ENCODE peak calls at places on chromosome 3, in six cellular contexts. One of them, this sample, is unnamed.

GRCh38 chr3:133374706-133375105 is 25.1 kb upstream of the BFSP2 start:
- DNase-seq in HFFc6: no peak
- DNase-seq in activated CD8-positive, alpha-beta T cell treated with anti-CD3 and anti-CD28 coated beads for 36 hours: no peak
- DNase-seq in left ventricle myocardium inferior: no peak
- DNase-seq in dorsolateral prefrontal cortex: no peak
- DNase-seq in fibroblast of pulmonary artery: peak
- DNase-seq in this sample: no peak

GRCh38 chr3:106068386-106068785 is 199.6 kb upstream of the CBLB start:
- DNase-seq in activated CD8-positive, alpha-beta T cell treated with anti-CD3 and anti-CD28 coated beads for 36 hours: no peak
- DNase-seq in HFFc6: no peak
- DNase-seq in left ventricle myocardium inferior: no peak
- DNase-seq in dorsolateral prefrontal cortex: no peak
- DNase-seq in fibroblast of pulmonary artery: peak
- DNase-seq in this sample: no peak

GRCh38 chr3:168545591-168545990 is 449.9 kb upstream of the GOLIM4 start:
- DNase-seq in HFFc6: no peak
- DNase-seq in dorsolateral prefrontal cortex: peak
- DNase-seq in left ventricle myocardium inferior: peak
- DNase-seq in fibroblast of pulmonary artery: peak
- DNase-seq in activated CD8-positive, alpha-beta T cell treated with anti-CD3 and anti-CD28 coated beads for 36 hours: no peak
- DNase-seq in this sample: no peak

GRCh38 chr3:4574426-4574965 is 81.3 kb downstream of the ITPR1 start:
- DNase-seq in fibroblast of pulmonary artery: no peak
- DNase-seq in HFFc6: no peak
- DNase-seq in left ventricle myocardium inferior: no peak
- DNase-seq in dorsolateral prefrontal cortex: no peak
- DNase-seq in activated CD8-positive, alpha-beta T cell treated with anti-CD3 and anti-CD28 coated beads for 36 hours: no peak
- DNase-seq in this sample: no peak

GRCh38 chr3:48301814-48302194 is 31.7 kb downstream of the SPINK8 start:
- DNase-seq in HFFc6: no peak
- DNase-seq in dorsolateral prefrontal cortex: peak
- DNase-seq in fibroblast of pulmonary artery: peak
- DNase-seq in left ventricle myocardium inferior: no peak
- DNase-seq in activated CD8-positive, alpha-beta T cell treated with anti-CD3 and anti-CD28 coated beads for 36 hours: peak
- DNase-seq in this sample: peak

GRCh38 chr3:69838696-69839515 is 99.6 kb downstream of the MITF start:
- DNase-seq in HFFc6: no peak
- DNase-seq in left ventricle myocardium inferior: no peak
- DNase-seq in dorsolateral prefrontal cortex: no peak
- DNase-seq in activated CD8-positive, alpha-beta T cell treated with anti-CD3 and anti-CD28 coated beads for 36 hours: no peak
- DNase-seq in fibroblast of pulmonary artery: no peak
- DNase-seq in this sample: no peak

GRCh38 chr3:32165442-32165841 is 59.0 kb downstream of the GPD1L start:
- DNase-seq in activated CD8-positive, alpha-beta T cell treated with anti-CD3 and anti-CD28 coated beads for 36 hours: no peak
- DNase-seq in dorsolateral prefrontal cortex: no peak
- DNase-seq in HFFc6: no peak
- DNase-seq in left ventricle myocardium inferior: no peak
- DNase-seq in fibroblast of pulmonary artery: no peak
- DNase-seq in this sample: no peak

GRCh38 chr3:101179637-101180036 is 140.7 kb downstream of the IMPG2 start:
- DNase-seq in left ventricle myocardium inferior: no peak
- DNase-seq in activated CD8-positive, alpha-beta T cell treated with anti-CD3 and anti-CD28 coated beads for 36 hours: no peak
- DNase-seq in fibroblast of pulmonary artery: peak
- DNase-seq in HFFc6: peak
- DNase-seq in dorsolateral prefrontal cortex: no peak
- DNase-seq in this sample: no peak

GRCh38 chr3:58349792-58350626 is 17.3 kb downstream of the PXK start:
- DNase-seq in dorsolateral prefrontal cortex: no peak
- DNase-seq in HFFc6: no peak
- DNase-seq in fibroblast of pulmonary artery: no peak
- DNase-seq in left ventricle myocardium inferior: no peak
- DNase-seq in activated CD8-positive, alpha-beta T cell treated with anti-CD3 and anti-CD28 coated beads for 36 hours: peak
- DNase-seq in this sample: peak

GRCh38 chr3:159130108-159130507 is 328.3 kb downstream of the MFSD1 start:
- DNase-seq in HFFc6: peak
- DNase-seq in activated CD8-positive, alpha-beta T cell treated with anti-CD3 and anti-CD28 coated beads for 36 hours: peak
- DNase-seq in fibroblast of pulmonary artery: no peak
- DNase-seq in dorsolateral prefrontal cortex: no peak
- DNase-seq in left ventricle myocardium inferior: no peak
- DNase-seq in this sample: no peak

GRCh38 chr3:28726840-28727239 is 378.2 kb upstream of the AZI2 start:
- DNase-seq in HFFc6: no peak
- DNase-seq in fibroblast of pulmonary artery: peak
- DNase-seq in activated CD8-positive, alpha-beta T cell treated with anti-CD3 and anti-CD28 coated beads for 36 hours: peak
- DNase-seq in left ventricle myocardium inferior: peak
- DNase-seq in dorsolateral prefrontal cortex: peak
- DNase-seq in this sample: peak

GRCh38 chr3:118943597-118943996 is 91.0 kb downstream of the IGSF11 start:
- DNase-seq in activated CD8-positive, alpha-beta T cell treated with anti-CD3 and anti-CD28 coated beads for 36 hours: no peak
- DNase-seq in HFFc6: no peak
- DNase-seq in fibroblast of pulmonary artery: no peak
- DNase-seq in left ventricle myocardium inferior: no peak
- DNase-seq in dorsolateral prefrontal cortex: no peak
- DNase-seq in this sample: no peak

GRCh38 chr3:14885307-14885706 is 62.1 kb upstream of the NR2C2 start:
- DNase-seq in dorsolateral prefrontal cortex: no peak
- DNase-seq in HFFc6: no peak
- DNase-seq in left ventricle myocardium inferior: no peak
- DNase-seq in fibroblast of pulmonary artery: no peak
- DNase-seq in activated CD8-positive, alpha-beta T cell treated with anti-CD3 and anti-CD28 coated beads for 36 hours: peak
- DNase-seq in this sample: no peak

GRCh38 chr3:51343918-51344687 is 41.0 kb upstream of the MANF start:
- DNase-seq in dorsolateral prefrontal cortex: peak
- DNase-seq in fibroblast of pulmonary artery: peak
- DNase-seq in HFFc6: peak
- DNase-seq in left ventricle myocardium inferior: no peak
- DNase-seq in activated CD8-positive, alpha-beta T cell treated with anti-CD3 and anti-CD28 coated beads for 36 hours: no peak
- DNase-seq in this sample: no peak

GRCh38 chr3:128875556-128876120 is 3.8 kb upstream of the ACAD9 start:
- DNase-seq in left ventricle myocardium inferior: peak
- DNase-seq in HFFc6: no peak
- DNase-seq in fibroblast of pulmonary artery: peak
- DNase-seq in dorsolateral prefrontal cortex: no peak
- DNase-seq in activated CD8-positive, alpha-beta T cell treated with anti-CD3 and anti-CD28 coated beads for 36 hours: peak
- DNase-seq in this sample: peak

GRCh38 chr3:18885612-18886011 is 262.7 kb upstream of the KCNH8 start:
- DNase-seq in fibroblast of pulmonary artery: no peak
- DNase-seq in HFFc6: no peak
- DNase-seq in left ventricle myocardium inferior: no peak
- DNase-seq in activated CD8-positive, alpha-beta T cell treated with anti-CD3 and anti-CD28 coated beads for 36 hours: no peak
- DNase-seq in dorsolateral prefrontal cortex: no peak
- DNase-seq in this sample: no peak

GRCh38 chr3:136194409-136195257 is 1.5 kb downstream of the MSL2 start:
- DNase-seq in dorsolateral prefrontal cortex: no peak
- DNase-seq in fibroblast of pulmonary artery: no peak
- DNase-seq in activated CD8-positive, alpha-beta T cell treated with anti-CD3 and anti-CD28 coated beads for 36 hours: peak
- DNase-seq in left ventricle myocardium inferior: peak
- DNase-seq in HFFc6: no peak
- DNase-seq in this sample: peak

GRCh38 chr3:140453750-140454149 is 224.1 kb upstream of the TRIM42 start:
- DNase-seq in left ventricle myocardium inferior: no peak
- DNase-seq in dorsolateral prefrontal cortex: no peak
- DNase-seq in fibroblast of pulmonary artery: no peak
- DNase-seq in HFFc6: no peak
- DNase-seq in activated CD8-positive, alpha-beta T cell treated with anti-CD3 and anti-CD28 coated beads for 36 hours: no peak
- DNase-seq in this sample: no peak

GRCh38 chr3:44000586-44000985 is 241.1 kb upstream of the TOPAZ1 start:
- DNase-seq in HFFc6: peak
- DNase-seq in dorsolateral prefrontal cortex: no peak
- DNase-seq in activated CD8-positive, alpha-beta T cell treated with anti-CD3 and anti-CD28 coated beads for 36 hours: no peak
- DNase-seq in fibroblast of pulmonary artery: no peak
- DNase-seq in left ventricle myocardium inferior: no peak
- DNase-seq in this sample: peak

GRCh38 chr3:175890056-175890455 is 1030.9 kb downstream of the NAALADL2 start:
- DNase-seq in activated CD8-positive, alpha-beta T cell treated with anti-CD3 and anti-CD28 coated beads for 36 hours: no peak
- DNase-seq in HFFc6: no peak
- DNase-seq in fibroblast of pulmonary artery: no peak
- DNase-seq in dorsolateral prefrontal cortex: no peak
- DNase-seq in left ventricle myocardium inferior: no peak
- DNase-seq in this sample: no peak

GRCh38 chr3:95615592-95616310 is 1198.6 kb upstream of the EPHA6 start:
- DNase-seq in left ventricle myocardium inferior: no peak
- DNase-seq in dorsolateral prefrontal cortex: no peak
- DNase-seq in fibroblast of pulmonary artery: no peak
- DNase-seq in activated CD8-positive, alpha-beta T cell treated with anti-CD3 and anti-CD28 coated beads for 36 hours: no peak
- DNase-seq in HFFc6: no peak
- DNase-seq in this sample: no peak

GRCh38 chr3:139537795-139538538 is 1.6 kb downstream of the RBP1 start:
- DNase-seq in left ventricle myocardium inferior: no peak
- DNase-seq in fibroblast of pulmonary artery: no peak
- DNase-seq in dorsolateral prefrontal cortex: no peak
- DNase-seq in HFFc6: no peak
- DNase-seq in activated CD8-positive, alpha-beta T cell treated with anti-CD3 and anti-CD28 coated beads for 36 hours: peak
- DNase-seq in this sample: no peak

GRCh38 chr3:73623316-73623715 is 1.4 kb downstream of the PDZRN3 start:
- DNase-seq in HFFc6: no peak
- DNase-seq in activated CD8-positive, alpha-beta T cell treated with anti-CD3 and anti-CD28 coated beads for 36 hours: no peak
- DNase-seq in dorsolateral prefrontal cortex: no peak
- DNase-seq in left ventricle myocardium inferior: peak
- DNase-seq in fibroblast of pulmonary artery: no peak
- DNase-seq in this sample: no peak

DNA sequence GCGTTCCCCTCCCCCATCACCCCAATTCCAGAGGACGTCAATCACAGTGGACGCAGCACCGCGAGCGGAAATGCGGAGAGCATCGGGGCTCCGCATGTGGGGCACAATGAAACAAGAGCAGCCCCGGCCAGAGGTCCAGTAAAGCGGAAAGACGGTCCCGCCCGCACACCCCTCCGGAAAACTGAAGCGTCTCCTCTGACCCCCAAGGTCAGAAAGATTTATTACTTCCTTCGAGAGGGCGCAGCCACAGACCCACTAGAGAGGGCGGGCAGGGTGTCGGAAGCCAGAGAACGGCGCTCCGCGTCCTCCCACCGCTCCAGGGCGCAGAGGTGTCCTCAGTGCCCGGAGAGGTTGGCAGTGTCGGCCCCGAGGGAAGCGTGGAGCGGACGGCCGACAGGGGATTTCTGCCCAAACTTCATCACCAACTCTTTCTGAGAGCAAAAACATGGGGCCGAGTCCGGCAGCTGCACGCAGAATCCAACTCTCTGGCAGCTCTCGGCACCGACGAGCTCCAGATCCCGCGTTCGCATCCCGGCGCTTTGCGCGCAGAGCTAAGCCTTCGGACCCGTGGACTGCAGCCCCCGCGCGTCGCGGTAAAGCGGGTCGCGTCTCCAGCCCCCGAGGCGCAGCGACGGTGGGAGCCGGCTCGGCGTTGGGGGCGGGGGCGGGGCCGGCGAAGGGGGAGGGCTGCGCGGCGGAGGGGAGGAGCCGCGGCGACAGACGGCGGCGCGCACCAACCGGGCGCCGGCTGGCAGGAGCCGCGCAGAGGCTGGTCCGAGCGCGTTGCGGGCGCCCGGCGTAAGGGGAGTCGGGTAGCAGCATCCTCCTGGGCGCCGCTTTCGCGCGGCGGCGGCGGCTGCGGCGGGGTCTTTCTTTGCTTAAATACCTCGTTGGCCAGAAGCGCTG is at the start of gene CHST2:
- DNase-seq in activated CD8-positive, alpha-beta T cell treated with anti-CD3 and anti-CD28 coated beads for 36 hours: peak
- DNase-seq in dorsolateral prefrontal cortex: peak
- DNase-seq in HFFc6: peak
- DNase-seq in fibroblast of pulmonary artery: peak
- DNase-seq in left ventricle myocardium inferior: peak
- DNase-seq in this sample: peak
- TF ChIP-seq CTCF in activated CD8-positive, alpha-beta T cell treated with anti-CD3 and anti-CD28 coated beads for 36 hours: no peak
- TF ChIP-seq CTCF in dorsolateral prefrontal cortex: no peak
- TF ChIP-seq CTCF in HFFc6: no peak
- TF ChIP-seq CTCF in fibroblast of pulmonary artery: peak
- TF ChIP-seq CTCF in left ventricle myocardium inferior: no peak
- TF ChIP-seq CTCF in this sample: no peak

DNA sequence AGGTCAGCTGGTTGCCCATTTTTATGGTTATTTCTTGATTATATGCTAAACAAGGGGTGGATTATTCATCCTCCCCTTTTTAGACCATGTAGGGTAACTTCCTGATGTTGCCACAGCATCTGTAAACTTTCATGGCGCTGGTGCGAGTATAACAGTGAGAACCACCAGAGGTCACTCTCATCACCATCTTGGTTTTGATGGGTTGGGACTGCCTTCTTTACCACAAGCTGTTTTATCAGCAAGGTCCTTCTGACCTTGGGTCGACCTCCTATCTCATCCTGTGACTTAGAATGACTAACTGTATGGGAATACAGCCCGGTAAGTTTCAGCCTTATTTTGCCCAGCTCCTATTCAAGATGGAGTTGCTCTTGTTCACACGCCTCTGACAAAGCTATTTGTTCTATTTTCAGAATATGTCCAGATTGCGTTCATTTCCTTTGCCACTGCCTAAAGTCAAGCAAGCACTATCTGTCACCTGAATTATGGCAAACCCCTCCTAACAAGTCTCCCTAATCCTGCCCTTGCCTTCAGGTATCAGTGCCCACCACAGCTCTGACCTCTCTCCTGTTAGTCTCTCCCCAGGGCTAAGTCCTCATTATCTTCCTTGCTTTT is 308.5 kb downstream of the ROBO2 start:
- DNase-seq in HFFc6: peak
- DNase-seq in left ventricle myocardium inferior: no peak
- DNase-seq in activated CD8-positive, alpha-beta T cell treated with anti-CD3 and anti-CD28 coated beads for 36 hours: no peak
- DNase-seq in dorsolateral prefrontal cortex: no peak
- DNase-seq in fibroblast of pulmonary artery: peak
- DNase-seq in this sample: no peak
- TF ChIP-seq CTCF in HFFc6: peak
- TF ChIP-seq CTCF in left ventricle myocardium inferior: peak
- TF ChIP-seq CTCF in activated CD8-positive, alpha-beta T cell treated with anti-CD3 and anti-CD28 coated beads for 36 hours: no peak
- TF ChIP-seq CTCF in dorsolateral prefrontal cortex: no peak
- TF ChIP-seq CTCF in fibroblast of pulmonary artery: peak
- TF ChIP-seq CTCF in this sample: no peak

DNA sequence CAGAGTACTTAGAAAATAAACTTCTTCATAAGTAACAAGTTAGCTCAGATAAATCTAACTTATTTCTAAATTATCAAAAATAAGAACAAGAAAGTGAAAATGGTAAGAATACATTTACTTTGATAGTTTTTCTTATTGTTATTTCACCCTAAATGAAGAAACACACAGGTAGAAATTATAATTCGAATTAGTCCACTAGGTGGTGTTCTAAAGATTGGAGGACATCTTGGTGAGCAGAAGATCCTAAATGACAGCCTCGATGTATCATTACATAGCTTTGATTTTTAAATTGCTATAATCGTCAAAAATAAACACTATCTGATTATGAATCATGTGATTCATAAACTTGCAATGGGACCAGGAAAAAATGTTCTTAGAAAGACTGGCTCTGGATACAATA is 280.8 kb upstream of the UBE2E2 start:
- DNase-seq in activated CD8-positive, alpha-beta T cell treated with anti-CD3 and anti-CD28 coated beads for 36 hours: no peak
- DNase-seq in HFFc6: no peak
- DNase-seq in dorsolateral prefrontal cortex: no peak
- DNase-seq in left ventricle myocardium inferior: no peak
- DNase-seq in fibroblast of pulmonary artery: peak
- DNase-seq in this sample: peak
- TF ChIP-seq CTCF in activated CD8-positive, alpha-beta T cell treated with anti-CD3 and anti-CD28 coated beads for 36 hours: no peak
- TF ChIP-seq CTCF in HFFc6: peak
- TF ChIP-seq CTCF in dorsolateral prefrontal cortex: peak
- TF ChIP-seq CTCF in left ventricle myocardium inferior: peak
- TF ChIP-seq CTCF in fibroblast of pulmonary artery: peak
- TF ChIP-seq CTCF in this sample: no peak

GRCh38 chr3:49712631-49713317 is 6.7 kb downstream of the AMIGO3 start:
- DNase-seq in HFFc6: no peak
- DNase-seq in left ventricle myocardium inferior: no peak
- DNase-seq in fibroblast of pulmonary artery: no peak
- DNase-seq in activated CD8-positive, alpha-beta T cell treated with anti-CD3 and anti-CD28 coated beads for 36 hours: no peak
- DNase-seq in dorsolateral prefrontal cortex: no peak
- DNase-seq in this sample: no peak
- TF ChIP-seq CTCF in HFFc6: no peak
- TF ChIP-seq CTCF in left ventricle myocardium inferior: no peak
- TF ChIP-seq CTCF in fibroblast of pulmonary artery: no peak
- TF ChIP-seq CTCF in activated CD8-positive, alpha-beta T cell treated with anti-CD3 and anti-CD28 coated beads for 36 hours: no peak
- TF ChIP-seq CTCF in dorsolateral prefrontal cortex: no peak
- TF ChIP-seq CTCF in this sample: no peak

GRCh38 chr3:36124118-36124796 is 256.0 kb upstream of the STAC start:
- DNase-seq in activated CD8-positive, alpha-beta T cell treated with anti-CD3 and anti-CD28 coated beads for 36 hours: no peak
- DNase-seq in fibroblast of pulmonary artery: peak
- DNase-seq in left ventricle myocardium inferior: no peak
- DNase-seq in HFFc6: no peak
- DNase-seq in dorsolateral prefrontal cortex: no peak
- DNase-seq in this sample: no peak
- TF ChIP-seq CTCF in activated CD8-positive, alpha-beta T cell treated with anti-CD3 and anti-CD28 coated beads for 36 hours: no peak
- TF ChIP-seq CTCF in fibroblast of pulmonary artery: peak
- TF ChIP-seq CTCF in left ventricle myocardium inferior: no peak
- TF ChIP-seq CTCF in HFFc6: no peak
- TF ChIP-seq CTCF in dorsolateral prefrontal cortex: no peak
- TF ChIP-seq CTCF in this sample: no peak

This sample was measured in GM20000.